ENCODE peak calls at places on chromosomes 12 and 14, in five cellular contexts. T is mesenchymal stem cell, A is H1, G is neuronal stem cell, W is trophoblast cell. Z is an unnamed sample.
A peak's percentile ranks its signal among the peaks of the same experiment; 100 is the strongest.

GRCh38 chr14:71208702-71209357 is 301.6 kb downstream of the PCNX1 start:
- DNase-seq in A (no peak), G (no peak), W (no peak), T (no peak), Z (no peak)

GRCh38 chr12:121530600-121531355 is 50.0 kb downstream of the KDM2B start:
- DNase-seq in G (no peak), A (no peak), T (peak; percentile 74), W (no peak), Z (peak; percentile 79)

GRCh38 chr12:92412931-92413685 is 267.5 kb upstream of the BTG1 start:
- DNase-seq in T (no peak), G (no peak), W (no peak), A (no peak), Z (no peak)

GRCh38 chr14:20499108-20499507 is 6.2 kb upstream of the RNASE10 start:
- DNase-seq in G (no peak), A (no peak), W (no peak), T (no peak), Z (peak; percentile 46)

GRCh38 chr12:52006726-52007157 is at the start of gene TAMALIN:
- DNase-seq in A (no peak), T (peak; percentile 79), W (peak; percentile 37), G (peak; percentile 68), Z (peak; percentile 64)

GRCh38 chr14:61588419-61588901 is 106.9 kb upstream of the HIF1A start:
- DNase-seq in G (no peak), T (peak; percentile 76), W (no peak), A (no peak), Z (no peak)

GRCh38 chr14:84036863-84037262 is 1493.1 kb upstream of the FLRT2 start:
- DNase-seq in W (no peak), T (peak; percentile 81), A (no peak), G (no peak), Z (no peak)

GRCh38 chr12:115213118-115213517 is 529.1 kb upstream of the TBX3 start:
- DNase-seq in T (no peak), G (no peak), A (no peak), W (no peak), Z (no peak)

GRCh38 chr14:106039400-106039799 is 513.0 kb downstream of the TMEM121 start:
- DNase-seq in A (no peak), T (no peak), G (no peak), W (peak; percentile 48), Z (no peak)

GRCh38 chr14:91413547-91414474 is 3.8 kb downstream of the CCDC88C start:
- DNase-seq in G (no peak), T (no peak), W (peak; percentile 18), A (peak; percentile 87), Z (peak; percentile 98)

GRCh38 chr12:114152066-114152465 is 185.9 kb upstream of the RBM19 start:
- DNase-seq in A (no peak), W (no peak), G (no peak), T (no peak), Z (no peak)

GRCh38 chr14:49975286-49975685 is 82.4 kb downstream of the ARF6 start:
- DNase-seq in G (no peak), A (no peak), W (peak; percentile 81), T (peak; percentile 96), Z (no peak)

GRCh38 chr12:89756638-89757321 is 48.1 kb upstream of the ATP2B1 start:
- DNase-seq in T (peak; percentile 99), A (no peak), W (peak; percentile 95), G (no peak), Z (no peak)

GRCh38 chr14:52790756-52791203 is 627 bp downstream of the GNPNAT1 start:
- DNase-seq in G (no peak), A (no peak), T (no peak), W (no peak), Z (no peak)

GRCh38 chr12:109737631-109738030 is 24.0 kb downstream of the FAM222A start:
- DNase-seq in W (no peak), T (no peak), A (no peak), G (no peak), Z (no peak)

GRCh38 chr14:22538671-22539228 is 50.3 kb downstream of the DAD1 start:
- DNase-seq in W (no peak), T (no peak), G (no peak), A (no peak), Z (no peak)

GRCh38 chr14:69818760-69819191 is 21.7 kb upstream of the SLC10A1 start:
- DNase-seq in A (peak; percentile 79), G (peak; percentile 87), W (peak; percentile 97), T (peak; percentile 69), Z (peak; percentile 68)

GRCh38 chr12:101773560-101774206 is 34.4 kb upstream of the SYCP3 start:
- DNase-seq in G (peak; percentile 43), T (peak; percentile 72), A (peak; percentile 64), W (peak; percentile 86), Z (peak; percentile 55)

GRCh38 chr12:49357099-49357678 is 10.1 kb upstream of the SPATS2 start:
- DNase-seq in T (peak; percentile 60), W (peak; percentile 73), G (no peak), A (no peak), Z (no peak)

GRCh38 chr12:120110550-120111501 is 5.7 kb downstream of the RAB35 start:
- DNase-seq in G (no peak), T (no peak), A (peak; percentile 61), W (peak; percentile 18), Z (peak; percentile 72)

GRCh38 chr14:96204151-96205058 is at the start of gene BDKRB2:
- DNase-seq in W (peak; percentile 72), A (peak; percentile 69), T (peak; percentile 92), G (peak; percentile 62), Z (peak; percentile 81)

GRCh38 chr14:35747379-35747778 is 61.7 kb downstream of the RALGAPA1 start:
- DNase-seq in W (no peak), G (no peak), A (no peak), T (peak; percentile 11), Z (no peak)

GRCh38 chr12:51407604-51408003 is 16.4 kb upstream of the GALNT6 start:
- DNase-seq in G (no peak), A (no peak), T (no peak), W (no peak), Z (no peak)

GRCh38 chr12:697426-697825 is 34.2 kb upstream of the NINJ2 start:
- DNase-seq in A (no peak), W (no peak), T (no peak), G (no peak), Z (no peak)

GRCh38 chr12:71007025-71007424 is 86.5 kb upstream of the PTPRR start:
- DNase-seq in T (no peak), W (no peak), A (no peak), G (no peak), Z (no peak)

GRCh38 chr12:2212971-2213869 is 160.4 kb downstream of the CACNA1C start:
- DNase-seq in T (peak; percentile 68), G (peak; percentile 20), A (no peak), W (no peak), Z (no peak)

GRCh38 chr12:79140711-79141110 is 276.1 kb downstream of the SYT1 start:
- DNase-seq in G (no peak), T (no peak), W (no peak), A (no peak), Z (no peak)

GRCh38 chr12:130862161-130862560 is 9.7 kb upstream of the RAN start:
- DNase-seq in A (no peak), W (peak; percentile 76), T (no peak), G (no peak), Z (peak; percentile 73)

GRCh38 chr12:30996255-30996654 is 69.7 kb downstream of the TSPAN11 start:
- DNase-seq in G (no peak), W (peak; percentile 92), A (no peak), T (peak; percentile 87), Z (no peak)

GRCh38 chr12:48882325-48882687 is 16.6 kb upstream of the RND1 start:
- DNase-seq in A (no peak), G (no peak), W (peak; percentile 73), T (peak; percentile 96), Z (peak; percentile 71)

GRCh38 chr14:102255401-102256190 is 49.4 kb downstream of the MOK start:
- DNase-seq in W (no peak), A (no peak), T (peak; percentile 76), G (no peak), Z (no peak)

GRCh38 chr14:55073856-55074255 is 22.4 kb downstream of the MAPK1IP1L start:
- DNase-seq in T (peak; percentile 60), W (no peak), G (no peak), A (peak; percentile 23), Z (no peak)

GRCh38 chr12:123896786-123897185 is 75.8 kb downstream of the CCDC92 start:
- DNase-seq in T (no peak), W (no peak), A (no peak), G (no peak), Z (no peak)

DNA sequence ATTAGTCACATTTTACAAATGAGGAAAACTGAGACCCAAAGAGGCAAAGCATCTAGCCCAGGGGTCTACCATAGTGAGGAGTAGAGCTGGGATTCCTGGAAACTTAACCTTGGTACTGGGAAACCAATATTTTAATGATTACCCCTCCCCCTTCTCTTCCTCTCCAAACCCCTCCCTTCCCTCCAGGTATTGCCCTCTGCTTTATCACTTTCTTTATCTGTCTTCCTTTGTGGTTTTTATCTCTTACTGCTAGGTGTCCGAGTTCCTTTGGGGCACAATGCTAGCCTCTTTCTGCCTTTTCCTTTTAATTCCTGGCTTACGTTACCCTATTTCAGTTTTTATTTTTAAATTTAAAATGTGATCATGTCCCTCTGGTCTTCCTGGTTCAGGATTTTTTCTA is 2.8 kb downstream of the GABARAPL1 start:
- DNase-seq in G (no peak), W (no peak), A (no peak), T (no peak), Z (no peak)
- H3K4ac ChIP-seq in G (no peak overlapping the region), W (no peak overlapping the region), A (no peak overlapping the region), T (no peak overlapping the region), Z (no peak overlapping the region)

GRCh38 chr12:32435921-32436710 is 36.8 kb downstream of the FGD4 start:
- DNase-seq in G (no peak), A (no peak), T (peak; percentile 75), W (peak; percentile 29), Z (no peak)

DNA sequence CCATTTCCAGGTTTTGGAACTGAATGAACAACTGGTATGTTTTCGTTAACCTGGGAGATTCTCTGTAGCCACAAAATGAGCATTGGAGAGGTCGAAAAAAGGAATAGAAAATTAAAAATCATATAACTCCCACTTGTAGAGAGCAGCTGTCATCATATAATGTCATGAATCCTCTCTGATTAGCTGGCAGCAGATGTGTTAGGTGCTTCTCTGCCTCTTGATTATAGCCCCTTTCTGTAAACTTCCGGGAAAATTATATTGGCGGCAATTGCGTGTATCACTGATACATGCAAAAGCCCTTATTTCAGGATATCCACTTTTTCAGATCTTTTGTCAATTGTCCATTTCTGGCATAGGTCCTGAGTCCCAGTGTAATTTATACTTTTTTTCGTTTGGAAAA is 31.7 kb downstream of the FGD4 start:
- DNase-seq in G (no peak), A (no peak), W (no peak), T (no peak), Z (no peak)
- H2BK12ac ChIP-seq in G (no peak overlapping the region), A (no peak overlapping the region), W (no peak overlapping the region), T (no peak overlapping the region), Z (no peak overlapping the region)

GRCh38 chr14:72450473-72451044 is 443.3 kb downstream of the DPF3 start:
- DNase-seq in T (no peak), G (no peak), W (no peak), A (no peak), Z (no peak)
- H3K23ac ChIP-seq in T (no peak overlapping the region), G (peak overlapping the region; percentile 21), W (no peak overlapping the region), A (no peak overlapping the region), Z (no peak overlapping the region)

DNA sequence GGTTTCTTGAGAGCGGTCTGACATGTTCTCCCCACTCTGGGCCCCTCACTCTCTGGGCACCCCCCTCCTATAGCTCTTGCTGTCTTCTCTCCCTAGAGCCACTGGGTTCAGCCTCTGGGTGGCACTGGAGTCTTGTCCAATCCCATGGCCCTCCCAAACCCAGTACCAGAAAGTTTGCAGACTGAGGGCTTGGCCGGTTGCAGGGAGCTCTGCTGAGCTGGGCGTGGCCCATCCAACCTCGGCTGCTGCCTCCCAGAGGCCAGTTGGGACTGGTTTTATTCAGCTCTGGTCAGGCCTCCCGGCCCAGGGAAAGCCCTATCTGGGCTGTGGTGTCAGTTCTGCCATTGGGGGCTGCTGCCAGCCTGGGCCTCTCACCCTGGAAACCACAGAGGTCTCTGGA is 37.9 kb downstream of the ISCA2 start:
- DNase-seq in G (no peak), A (peak; percentile 72), T (peak; percentile 21), W (peak; percentile 4), Z (peak; percentile 90)
- H3K4ac ChIP-seq in G (no peak overlapping the region), A (no peak overlapping the region), T (no peak overlapping the region), W (no peak overlapping the region), Z (no peak overlapping the region)